ENCODE peak calls at places on chromosome 17, in four cellular contexts. One of them, this sample, is unnamed.

GRCh38 chr17:73589096-73589980 is 54.9 kb downstream of the SDK2 start:
- DNase-seq in right lobe of liver: no peak
- DNase-seq in Right ventricle myocardium superior: no peak
- DNase-seq in T follicular helper cell: no peak
- DNase-seq in this sample: no peak

GRCh38 chr17:44922136-44922535 is 6.8 kb upstream of the GFAP start:
- DNase-seq in right lobe of liver: no peak
- DNase-seq in Right ventricle myocardium superior: no peak
- DNase-seq in T follicular helper cell: no peak
- DNase-seq in this sample: no peak

GRCh38 chr17:77546772-77547201 is 406.0 kb downstream of the SEC14L1 start:
- DNase-seq in right lobe of liver: no peak
- DNase-seq in Right ventricle myocardium superior: no peak
- DNase-seq in T follicular helper cell: no peak
- DNase-seq in this sample: no peak

GRCh38 chr17:75516619-75517276 is 420 bp downstream of the TSEN54 start:
- DNase-seq in right lobe of liver: peak
- DNase-seq in Right ventricle myocardium superior: no peak
- DNase-seq in T follicular helper cell: no peak
- DNase-seq in this sample: peak

GRCh38 chr17:7146115-7146514 is 31.5 kb upstream of the ASGR2 start:
- DNase-seq in right lobe of liver: no peak
- DNase-seq in Right ventricle myocardium superior: no peak
- DNase-seq in T follicular helper cell: no peak
- DNase-seq in this sample: no peak

GRCh38 chr17:48816774-48817590 is at the start of gene TTLL6:
- DNase-seq in right lobe of liver: peak
- DNase-seq in Right ventricle myocardium superior: peak
- DNase-seq in T follicular helper cell: peak
- DNase-seq in this sample: peak

GRCh38 chr17:20997711-20998570 is 44.9 kb downstream of the USP22 start:
- DNase-seq in right lobe of liver: no peak
- DNase-seq in Right ventricle myocardium superior: no peak
- DNase-seq in T follicular helper cell: no peak
- DNase-seq in this sample: no peak

GRCh38 chr17:50758524-50758923 is 8.8 kb downstream of the ANKRD40CL start:
- DNase-seq in right lobe of liver: no peak
- DNase-seq in Right ventricle myocardium superior: no peak
- DNase-seq in T follicular helper cell: no peak
- DNase-seq in this sample: no peak

GRCh38 chr17:68344701-68345136 is 53.4 kb downstream of the ARSG start:
- DNase-seq in right lobe of liver: no peak
- DNase-seq in Right ventricle myocardium superior: no peak
- DNase-seq in T follicular helper cell: peak
- DNase-seq in this sample: no peak

GRCh38 chr17:2174471-2175293 is 119.8 kb downstream of the HIC1 start:
- DNase-seq in right lobe of liver: peak
- DNase-seq in Right ventricle myocardium superior: peak
- DNase-seq in T follicular helper cell: no peak
- DNase-seq in this sample: no peak

GRCh38 chr17:76547183-76547641 is 7.4 kb downstream of the PRCD start:
- DNase-seq in right lobe of liver: no peak
- DNase-seq in Right ventricle myocardium superior: no peak
- DNase-seq in T follicular helper cell: peak
- DNase-seq in this sample: no peak

GRCh38 chr17:67970783-67971182 is 25.5 kb downstream of the C17orf58 start:
- DNase-seq in right lobe of liver: no peak
- DNase-seq in Right ventricle myocardium superior: no peak
- DNase-seq in T follicular helper cell: no peak
- DNase-seq in this sample: no peak

GRCh38 chr17:42199411-42200011 is 5.2 kb upstream of the GHDC start:
- DNase-seq in right lobe of liver: no peak
- DNase-seq in Right ventricle myocardium superior: no peak
- DNase-seq in T follicular helper cell: no peak
- DNase-seq in this sample: peak

GRCh38 chr17:29867643-29868181 is 62.3 kb downstream of the SSH2 start:
- DNase-seq in right lobe of liver: no peak
- DNase-seq in Right ventricle myocardium superior: no peak
- DNase-seq in T follicular helper cell: no peak
- DNase-seq in this sample: no peak

GRCh38 chr17:19330271-19330670 is 32.3 kb downstream of the B9D1 start:
- DNase-seq in right lobe of liver: no peak
- DNase-seq in Right ventricle myocardium superior: no peak
- DNase-seq in T follicular helper cell: no peak
- DNase-seq in this sample: no peak

GRCh38 chr17:72883351-72883750 is 209.1 kb downstream of the SLC39A11 start:
- DNase-seq in right lobe of liver: no peak
- DNase-seq in Right ventricle myocardium superior: no peak
- DNase-seq in T follicular helper cell: no peak
- DNase-seq in this sample: no peak

GRCh38 chr17:27871407-27871806 is 21.8 kb downstream of the LYRM9 start:
- DNase-seq in right lobe of liver: no peak
- DNase-seq in Right ventricle myocardium superior: no peak
- DNase-seq in T follicular helper cell: no peak
- DNase-seq in this sample: no peak

GRCh38 chr17:43803758-43804157 is 23.5 kb downstream of the CFAP97D1 start:
- DNase-seq in right lobe of liver: no peak
- DNase-seq in Right ventricle myocardium superior: no peak
- DNase-seq in T follicular helper cell: no peak
- DNase-seq in this sample: no peak

GRCh38 chr17:15999974-16000827 is 577 bp downstream of the TTC19 start:
- DNase-seq in right lobe of liver: no peak
- DNase-seq in Right ventricle myocardium superior: peak
- DNase-seq in T follicular helper cell: no peak
- DNase-seq in this sample: no peak

GRCh38 chr17:79000396-79001189 is 9.0 kb downstream of the CANT1 start:
- DNase-seq in right lobe of liver: peak
- DNase-seq in Right ventricle myocardium superior: peak
- DNase-seq in T follicular helper cell: no peak
- DNase-seq in this sample: no peak

GRCh38 chr17:17713839-17714238 is 32.6 kb downstream of the RAI1 start:
- DNase-seq in right lobe of liver: peak
- DNase-seq in Right ventricle myocardium superior: peak
- DNase-seq in T follicular helper cell: no peak
- DNase-seq in this sample: no peak

GRCh38 chr17:70394430-70394829 is 225.1 kb downstream of the KCNJ2 start:
- DNase-seq in right lobe of liver: no peak
- DNase-seq in Right ventricle myocardium superior: no peak
- DNase-seq in T follicular helper cell: no peak
- DNase-seq in this sample: no peak

GRCh38 chr17:17849147-17849820 is 12.5 kb upstream of the SREBF1 start:
- DNase-seq in right lobe of liver: peak
- DNase-seq in Right ventricle myocardium superior: peak
- DNase-seq in T follicular helper cell: peak
- DNase-seq in this sample: no peak

GRCh38 chr17:76142044-76143041 is 1.3 kb upstream of the FOXJ1 start:
- DNase-seq in right lobe of liver: peak
- DNase-seq in Right ventricle myocardium superior: no peak
- DNase-seq in T follicular helper cell: no peak
- DNase-seq in this sample: no peak

GRCh38 chr17:41620583-41621434 is 3.6 kb downstream of the KRT17 start:
- DNase-seq in right lobe of liver: no peak
- DNase-seq in Right ventricle myocardium superior: no peak
- DNase-seq in T follicular helper cell: no peak
- DNase-seq in this sample: no peak

GRCh38 chr17:80024206-80024972 is 11.3 kb downstream of the TBC1D16 start:
- DNase-seq in right lobe of liver: no peak
- DNase-seq in Right ventricle myocardium superior: no peak
- DNase-seq in T follicular helper cell: no peak
- DNase-seq in this sample: no peak

GRCh38 chr17:8997994-8998628 is 23.2 kb upstream of the NTN1 start:
- DNase-seq in right lobe of liver: peak
- DNase-seq in Right ventricle myocardium superior: peak
- DNase-seq in T follicular helper cell: peak
- DNase-seq in this sample: no peak

GRCh38 chr17:3890082-3890892 is 2.6 kb downstream of the CAMKK1 start:
- DNase-seq in right lobe of liver: no peak
- DNase-seq in Right ventricle myocardium superior: peak
- DNase-seq in T follicular helper cell: no peak
- DNase-seq in this sample: no peak

GRCh38 chr17:49783051-49783715 is 5.3 kb upstream of the KAT7 start:
- DNase-seq in right lobe of liver: no peak
- DNase-seq in Right ventricle myocardium superior: no peak
- DNase-seq in T follicular helper cell: no peak
- DNase-seq in this sample: no peak

GRCh38 chr17:61408151-61409041 is 8.8 kb downstream of the TBX2 start:
- DNase-seq in right lobe of liver: no peak
- DNase-seq in Right ventricle myocardium superior: peak
- DNase-seq in T follicular helper cell: no peak
- DNase-seq in this sample: peak

GRCh38 chr17:49460401-49460800 is 34.7 kb upstream of the NGFR start:
- DNase-seq in right lobe of liver: no peak
- DNase-seq in Right ventricle myocardium superior: no peak
- DNase-seq in T follicular helper cell: no peak
- DNase-seq in this sample: no peak

GRCh38 chr17:20202141-20202574 is 193.0 kb downstream of the SPECC1 start:
- DNase-seq in right lobe of liver: no peak
- DNase-seq in Right ventricle myocardium superior: no peak
- DNase-seq in T follicular helper cell: no peak
- DNase-seq in this sample: no peak

GRCh38 chr17:83057397-83057761 is 22.0 kb upstream of the METRNL start:
- DNase-seq in right lobe of liver: no peak
- DNase-seq in Right ventricle myocardium superior: no peak
- DNase-seq in T follicular helper cell: no peak
- DNase-seq in this sample: peak

GRCh38 chr17:49603238-49603637 is 27.6 kb downstream of the NXPH3 start:
- DNase-seq in right lobe of liver: no peak
- DNase-seq in Right ventricle myocardium superior: no peak
- DNase-seq in T follicular helper cell: no peak
- DNase-seq in this sample: no peak

GRCh38 chr17:34025179-34025551 is 229.9 kb upstream of the CCL2 start:
- DNase-seq in right lobe of liver: no peak
- DNase-seq in Right ventricle myocardium superior: no peak
- DNase-seq in T follicular helper cell: no peak
- DNase-seq in this sample: no peak

This sample was measured in pancreas.